ENCODE peak calls at places on chromosome 10, in seven cellular contexts. M, A, E, R, F, G and H are unnamed samples.

GRCh38 chr10:11880169-11881027 is 57.2 kb downstream of the PROSER2 start:
- DNase-seq in F (no peak), M (no peak), A (no peak), R (no peak), E (no peak), G (no peak), H (no peak)

GRCh38 chr10:58412502-58412961 is 27.3 kb downstream of the TFAM start:
- DNase-seq in A (no peak), G (peak; percentile 96), E (peak; percentile 88), F (no peak), R (no peak), M (no peak), H (no peak)

GRCh38 chr10:99431190-99431549 is 746 bp upstream of the GOT1 start:
- DNase-seq in F (peak; percentile 35), E (peak; percentile 76), G (no peak), M (peak; percentile 46), R (peak; percentile 86), A (no peak), H (peak; percentile 81)

GRCh38 chr10:78224602-78225001 is 190.9 kb downstream of the RPS24 start:
- DNase-seq in R (no peak), E (peak; percentile 92), F (peak; percentile 69), A (no peak), M (no peak), G (no peak), H (no peak)

GRCh38 chr10:77079902-77080301 is 557.7 kb downstream of the KCNMA1 start:
- DNase-seq in E (no peak), R (no peak), F (no peak), M (no peak), A (no peak), G (no peak), H (no peak)

GRCh38 chr10:131774618-131775443 is 126.0 kb upstream of the PPP2R2D start:
- DNase-seq in G (no peak), M (no peak), A (no peak), E (no peak), R (no peak), F (no peak), H (no peak)

GRCh38 chr10:59905066-59905734 is 1.2 kb downstream of the CCDC6 start:
- DNase-seq in F (peak; percentile 22), G (no peak), A (no peak), R (peak; percentile 60), M (peak; percentile 60), E (peak; percentile 57), H (peak; percentile 43)

GRCh38 chr10:93993782-93994668 is at the start of gene PLCE1:
- DNase-seq in F (peak; percentile 65), A (no peak), M (peak; percentile 80), E (peak; percentile 80), G (no peak), R (peak; percentile 85), H (peak; percentile 76)

GRCh38 chr10:78556-78955 is 29.5 kb upstream of the TUBB8 start:
- DNase-seq in R (no peak), M (no peak), G (no peak), F (no peak), A (no peak), E (no peak), H (no peak)

GRCh38 chr10:84352251-84352842 is 24.0 kb downstream of the CCSER2 start:
- DNase-seq in E (peak; percentile 73), F (peak; percentile 57), R (no peak), M (peak; percentile 67), A (peak; percentile 18), G (peak; percentile 29), H (peak; percentile 43)

GRCh38 chr10:132464256-132465192 is 67.5 kb downstream of the PWWP2B start:
- DNase-seq in F (no peak), G (no peak), M (peak; percentile 81), R (peak; percentile 96), E (peak; percentile 67), A (no peak), H (peak; percentile 95)

GRCh38 chr10:11678074-11678793 is 63.9 kb upstream of the ECHDC3 start:
- DNase-seq in F (no peak), M (no peak), A (no peak), G (no peak), E (peak; percentile 66), R (no peak), H (no peak)